ENCODE peak calls at places on chromosomes 2 and 18, in ten cellular contexts. One of them, this sample, is unnamed.

GRCh38 chr2:200308001-200308400 is 1.5 kb downstream of the SPATS2L start:
- DNase-seq in lung: no peak
- DNase-seq in body of pancreas: no peak
- DNase-seq in NB4: no peak
- DNase-seq in OCI-LY7: no peak
- DNase-seq in bronchial epithelial cell: peak
- DNase-seq in tibial nerve: no peak
- DNase-seq in fibroblast of mammary gland: peak
- DNase-seq in fibroblast of the aortic adventitia: peak
- DNase-seq in PC-9: no peak
- DNase-seq in this sample: no peak

GRCh38 chr2:230916218-230916617 is 8.8 kb downstream of the GPR55 start:
- DNase-seq in lung: no peak
- DNase-seq in body of pancreas: no peak
- DNase-seq in NB4: no peak
- DNase-seq in OCI-LY7: no peak
- DNase-seq in bronchial epithelial cell: no peak
- DNase-seq in tibial nerve: no peak
- DNase-seq in fibroblast of mammary gland: no peak
- DNase-seq in fibroblast of the aortic adventitia: no peak
- DNase-seq in PC-9: no peak
- DNase-seq in this sample: no peak

GRCh38 chr2:146894514-146894913 is 950.3 kb upstream of the ACVR2A start:
- DNase-seq in lung: no peak
- DNase-seq in body of pancreas: no peak
- DNase-seq in NB4: no peak
- DNase-seq in OCI-LY7: no peak
- DNase-seq in bronchial epithelial cell: no peak
- DNase-seq in tibial nerve: no peak
- DNase-seq in fibroblast of mammary gland: no peak
- DNase-seq in fibroblast of the aortic adventitia: no peak
- DNase-seq in PC-9: no peak
- DNase-seq in this sample: no peak

GRCh38 chr18:78629426-78629825 is 350.2 kb upstream of the SALL3 start:
- DNase-seq in lung: no peak
- DNase-seq in body of pancreas: no peak
- DNase-seq in NB4: no peak
- DNase-seq in OCI-LY7: no peak
- DNase-seq in bronchial epithelial cell: no peak
- DNase-seq in tibial nerve: no peak
- DNase-seq in fibroblast of mammary gland: no peak
- DNase-seq in fibroblast of the aortic adventitia: no peak
- DNase-seq in PC-9: no peak
- DNase-seq in this sample: peak

GRCh38 chr2:230660294-230661060 is 52.2 kb upstream of the CAB39 start:
- DNase-seq in lung: peak
- DNase-seq in body of pancreas: peak
- DNase-seq in NB4: peak
- DNase-seq in OCI-LY7: peak
- DNase-seq in bronchial epithelial cell: no peak
- DNase-seq in tibial nerve: peak
- DNase-seq in fibroblast of mammary gland: no peak
- DNase-seq in fibroblast of the aortic adventitia: no peak
- DNase-seq in PC-9: no peak
- DNase-seq in this sample: no peak

GRCh38 chr18:65235966-65236634 is 514.7 kb upstream of the CDH7 start:
- DNase-seq in lung: no peak
- DNase-seq in body of pancreas: peak
- DNase-seq in NB4: no peak
- DNase-seq in OCI-LY7: no peak
- DNase-seq in bronchial epithelial cell: peak
- DNase-seq in tibial nerve: no peak
- DNase-seq in fibroblast of mammary gland: no peak
- DNase-seq in fibroblast of the aortic adventitia: no peak
- DNase-seq in PC-9: no peak
- DNase-seq in this sample: no peak

GRCh38 chr2:66874411-66874810 is 439.5 kb downstream of the MEIS1 start:
- DNase-seq in lung: no peak
- DNase-seq in body of pancreas: no peak
- DNase-seq in NB4: no peak
- DNase-seq in OCI-LY7: no peak
- DNase-seq in bronchial epithelial cell: no peak
- DNase-seq in tibial nerve: no peak
- DNase-seq in fibroblast of mammary gland: peak
- DNase-seq in fibroblast of the aortic adventitia: peak
- DNase-seq in PC-9: no peak
- DNase-seq in this sample: no peak

GRCh38 chr18:9658111-9658641 is 43.8 kb upstream of the PPP4R1 start:
- DNase-seq in lung: no peak
- DNase-seq in body of pancreas: no peak
- DNase-seq in NB4: no peak
- DNase-seq in OCI-LY7: no peak
- DNase-seq in bronchial epithelial cell: peak
- DNase-seq in tibial nerve: no peak
- DNase-seq in fibroblast of mammary gland: no peak
- DNase-seq in fibroblast of the aortic adventitia: no peak
- DNase-seq in PC-9: peak
- DNase-seq in this sample: peak

GRCh38 chr2:95260028-95261023 is 13.9 kb upstream of the PROM2 start:
- DNase-seq in lung: no peak
- DNase-seq in body of pancreas: no peak
- DNase-seq in NB4: peak
- DNase-seq in OCI-LY7: no peak
- DNase-seq in bronchial epithelial cell: peak
- DNase-seq in tibial nerve: no peak
- DNase-seq in fibroblast of mammary gland: peak
- DNase-seq in fibroblast of the aortic adventitia: peak
- DNase-seq in PC-9: peak
- DNase-seq in this sample: peak

GRCh38 chr2:111946294-111947114 is 48.1 kb downstream of the MERTK start:
- DNase-seq in lung: peak
- DNase-seq in body of pancreas: peak
- DNase-seq in NB4: peak
- DNase-seq in OCI-LY7: no peak
- DNase-seq in bronchial epithelial cell: peak
- DNase-seq in tibial nerve: peak
- DNase-seq in fibroblast of mammary gland: peak
- DNase-seq in fibroblast of the aortic adventitia: peak
- DNase-seq in PC-9: peak
- DNase-seq in this sample: no peak

GRCh38 chr2:168180483-168180882 is 66.9 kb downstream of the STK39 start:
- DNase-seq in lung: no peak
- DNase-seq in body of pancreas: no peak
- DNase-seq in NB4: no peak
- DNase-seq in OCI-LY7: no peak
- DNase-seq in bronchial epithelial cell: no peak
- DNase-seq in tibial nerve: no peak
- DNase-seq in fibroblast of mammary gland: no peak
- DNase-seq in fibroblast of the aortic adventitia: no peak
- DNase-seq in PC-9: no peak
- DNase-seq in this sample: no peak

GRCh38 chr2:230737791-230738226 is 25.2 kb downstream of the CAB39 start:
- DNase-seq in lung: no peak
- DNase-seq in body of pancreas: no peak
- DNase-seq in NB4: no peak
- DNase-seq in OCI-LY7: no peak
- DNase-seq in bronchial epithelial cell: peak
- DNase-seq in tibial nerve: no peak
- DNase-seq in fibroblast of mammary gland: no peak
- DNase-seq in fibroblast of the aortic adventitia: peak
- DNase-seq in PC-9: peak
- DNase-seq in this sample: no peak

GRCh38 chr2:88185480-88185879 is 15.3 kb downstream of the THNSL2 start:
- DNase-seq in lung: no peak
- DNase-seq in body of pancreas: no peak
- DNase-seq in NB4: no peak
- DNase-seq in OCI-LY7: no peak
- DNase-seq in bronchial epithelial cell: no peak
- DNase-seq in tibial nerve: no peak
- DNase-seq in fibroblast of mammary gland: no peak
- DNase-seq in fibroblast of the aortic adventitia: no peak
- DNase-seq in PC-9: no peak
- DNase-seq in this sample: no peak
- TF ChIP-seq CTCF in lung: no peak
- TF ChIP-seq CTCF in body of pancreas: no peak
- TF ChIP-seq CTCF in NB4: no peak
- TF ChIP-seq CTCF in OCI-LY7: no peak
- TF ChIP-seq CTCF in bronchial epithelial cell: no peak
- TF ChIP-seq CTCF in tibial nerve: no peak
- TF ChIP-seq CTCF in fibroblast of mammary gland: no peak
- TF ChIP-seq CTCF in fibroblast of the aortic adventitia: no peak
- TF ChIP-seq CTCF in PC-9: no peak
- TF ChIP-seq CTCF in this sample: no peak

GRCh38 chr2:70766357-70767093 is 1.5 kb downstream of the ADD2 start:
- DNase-seq in lung: no peak
- DNase-seq in body of pancreas: no peak
- DNase-seq in NB4: no peak
- DNase-seq in OCI-LY7: no peak
- DNase-seq in bronchial epithelial cell: no peak
- DNase-seq in tibial nerve: no peak
- DNase-seq in fibroblast of mammary gland: no peak
- DNase-seq in fibroblast of the aortic adventitia: no peak
- DNase-seq in PC-9: no peak
- DNase-seq in this sample: no peak
- H3K4me3 ChIP-seq in lung: no peak
- H3K4me3 ChIP-seq in body of pancreas: no peak
- H3K4me3 ChIP-seq in NB4: no peak
- H3K4me3 ChIP-seq in OCI-LY7: no peak
- H3K4me3 ChIP-seq in bronchial epithelial cell: no peak
- H3K4me3 ChIP-seq in tibial nerve: peak
- H3K4me3 ChIP-seq in fibroblast of mammary gland: no peak
- H3K4me3 ChIP-seq in fibroblast of the aortic adventitia: no peak
- H3K4me3 ChIP-seq in PC-9: no peak
- H3K4me3 ChIP-seq in this sample: no peak

DNA sequence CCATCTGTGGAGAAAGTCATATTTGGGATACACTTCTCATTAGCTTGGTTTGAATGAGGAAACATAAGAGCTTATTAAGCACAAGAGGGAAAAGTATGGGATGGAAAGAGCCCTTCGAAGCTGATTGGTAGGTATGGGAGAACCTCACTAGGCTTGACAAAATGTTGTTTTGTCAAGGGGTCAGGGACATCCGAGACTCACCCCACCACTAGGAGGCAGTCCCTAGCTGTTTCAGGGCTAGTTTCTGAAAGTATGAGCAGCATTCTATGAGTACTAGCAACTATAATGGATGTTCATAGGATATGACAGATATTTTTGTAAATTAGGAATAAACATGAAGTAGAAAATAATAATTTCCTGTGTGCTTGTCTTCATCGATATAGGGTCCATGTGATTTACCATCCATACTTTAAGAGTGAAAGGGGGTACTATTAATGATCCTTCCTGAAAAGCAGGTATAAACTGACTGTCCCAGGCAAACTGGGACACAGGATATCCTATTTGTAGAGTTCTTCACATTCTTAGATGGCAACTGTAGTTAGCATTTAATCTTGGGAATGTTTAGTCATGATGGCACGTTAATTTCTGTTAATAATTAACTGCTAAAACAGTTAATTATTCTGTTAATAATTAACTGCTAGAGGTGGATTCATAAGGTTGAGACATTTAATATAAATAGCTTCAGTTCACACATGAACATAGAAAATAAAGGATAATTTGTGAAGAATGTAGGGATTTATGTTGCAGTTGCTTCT is 28.4 kb downstream of the OTX1 start:
- DNase-seq in lung: no peak
- DNase-seq in body of pancreas: no peak
- DNase-seq in NB4: peak
- DNase-seq in OCI-LY7: peak
- DNase-seq in bronchial epithelial cell: peak
- DNase-seq in tibial nerve: no peak
- DNase-seq in fibroblast of mammary gland: peak
- DNase-seq in fibroblast of the aortic adventitia: no peak
- DNase-seq in PC-9: no peak
- DNase-seq in this sample: no peak
- TF ChIP-seq CTCF in lung: no peak
- TF ChIP-seq CTCF in body of pancreas: peak
- TF ChIP-seq CTCF in NB4: peak
- TF ChIP-seq CTCF in OCI-LY7: peak
- TF ChIP-seq CTCF in bronchial epithelial cell: peak
- TF ChIP-seq CTCF in tibial nerve: no peak
- TF ChIP-seq CTCF in fibroblast of mammary gland: peak
- TF ChIP-seq CTCF in fibroblast of the aortic adventitia: peak
- TF ChIP-seq CTCF in PC-9: peak
- TF ChIP-seq CTCF in this sample: peak

GRCh38 chr2:150483532-150483931 is 3.9 kb downstream of the RND3 start:
- DNase-seq in lung: no peak
- DNase-seq in body of pancreas: no peak
- DNase-seq in NB4: no peak
- DNase-seq in OCI-LY7: no peak
- DNase-seq in bronchial epithelial cell: no peak
- DNase-seq in tibial nerve: no peak
- DNase-seq in fibroblast of mammary gland: no peak
- DNase-seq in fibroblast of the aortic adventitia: peak
- DNase-seq in PC-9: no peak
- DNase-seq in this sample: no peak
- H3K4me3 ChIP-seq in lung: no peak
- H3K4me3 ChIP-seq in body of pancreas: no peak
- H3K4me3 ChIP-seq in NB4: no peak
- H3K4me3 ChIP-seq in OCI-LY7: no peak
- H3K4me3 ChIP-seq in bronchial epithelial cell: no peak
- H3K4me3 ChIP-seq in tibial nerve: no peak
- H3K4me3 ChIP-seq in fibroblast of mammary gland: no peak
- H3K4me3 ChIP-seq in fibroblast of the aortic adventitia: peak
- H3K4me3 ChIP-seq in PC-9: peak
- H3K4me3 ChIP-seq in this sample: peak

GRCh38 chr18:25334588-25334987 is 17.4 kb downstream of the ZNF521 start:
- DNase-seq in lung: no peak
- DNase-seq in body of pancreas: no peak
- DNase-seq in NB4: no peak
- DNase-seq in OCI-LY7: no peak
- DNase-seq in bronchial epithelial cell: no peak
- DNase-seq in tibial nerve: no peak
- DNase-seq in fibroblast of mammary gland: no peak
- DNase-seq in fibroblast of the aortic adventitia: no peak
- DNase-seq in PC-9: no peak
- DNase-seq in this sample: no peak
- TF ChIP-seq CTCF in lung: no peak
- TF ChIP-seq CTCF in body of pancreas: no peak
- TF ChIP-seq CTCF in NB4: no peak
- TF ChIP-seq CTCF in OCI-LY7: peak
- TF ChIP-seq CTCF in bronchial epithelial cell: no peak
- TF ChIP-seq CTCF in tibial nerve: no peak
- TF ChIP-seq CTCF in fibroblast of mammary gland: peak
- TF ChIP-seq CTCF in fibroblast of the aortic adventitia: peak
- TF ChIP-seq CTCF in PC-9: no peak
- TF ChIP-seq CTCF in this sample: no peak

GRCh38 chr2:31200972-31201371 is 16.3 kb downstream of the CAPN14 start:
- DNase-seq in lung: no peak
- DNase-seq in body of pancreas: no peak
- DNase-seq in NB4: no peak
- DNase-seq in OCI-LY7: no peak
- DNase-seq in bronchial epithelial cell: no peak
- DNase-seq in tibial nerve: no peak
- DNase-seq in fibroblast of mammary gland: no peak
- DNase-seq in fibroblast of the aortic adventitia: no peak
- DNase-seq in PC-9: no peak
- DNase-seq in this sample: no peak
- H3K4me3 ChIP-seq in lung: no peak
- H3K4me3 ChIP-seq in body of pancreas: no peak
- H3K4me3 ChIP-seq in NB4: no peak
- H3K4me3 ChIP-seq in OCI-LY7: no peak
- H3K4me3 ChIP-seq in bronchial epithelial cell: no peak
- H3K4me3 ChIP-seq in tibial nerve: no peak
- H3K4me3 ChIP-seq in fibroblast of mammary gland: no peak
- H3K4me3 ChIP-seq in fibroblast of the aortic adventitia: no peak
- H3K4me3 ChIP-seq in PC-9: no peak
- H3K4me3 ChIP-seq in this sample: no peak